ENCODE peak calls at places on chromosome 13, in eight cellular contexts. V is LHCN-M2; H is fibroblast of the aortic adventitia; N is mesothelial cell of epicardium; W is right cardiac atrium; B is aorta; E is stimulated activated CD8-positive, alpha-beta memory T cell treated with anti-CD3 and anti-CD28 coated beads, Interleukin-4, amount 100 ng/mL, for 1 hour; I is endothelial cell. Q is an unnamed sample.

GRCh38 chr13:43848250-43848649 is 31.3 kb downstream of the CCDC122 start:
- DNase-seq in E (no peak), W (no peak), B (no peak), H (peak; percentile 96), V (peak; percentile 79), I (no peak), N (no peak), Q (no peak)

GRCh38 chr13:29436721-29437250 is 158.7 kb downstream of the SLC7A1 start:
- DNase-seq in B (no peak), H (no peak), N (no peak), E (no peak), I (no peak), W (no peak), V (peak; percentile 29), Q (no peak)

GRCh38 chr13:34162545-34162936 is 344.6 kb downstream of the RFC3 start:
- DNase-seq in N (no peak), B (no peak), E (no peak), W (no peak), V (no peak), I (no peak), H (peak; percentile 67), Q (no peak)

GRCh38 chr13:70016116-70016515 is 91.5 kb upstream of the ATXN8OS start:
- DNase-seq in N (no peak), H (no peak), E (no peak), I (no peak), B (no peak), V (no peak), W (no peak), Q (no peak)

GRCh38 chr13:32850311-32851052 is 165.7 kb upstream of the KL start:
- DNase-seq in V (no peak), N (no peak), W (no peak), B (no peak), I (no peak), H (no peak), E (no peak), Q (no peak)

GRCh38 chr13:85864963-85865530 is 65.8 kb upstream of the SLITRK6 start:
- DNase-seq in V (no peak), I (peak; percentile 54), W (no peak), E (no peak), H (no peak), N (no peak), B (no peak), Q (no peak)

GRCh38 chr13:106480511-106480910 is 55.0 kb downstream of the EFNB2 start:
- DNase-seq in I (no peak), H (peak; percentile 59), W (no peak), B (no peak), N (no peak), V (no peak), E (no peak), Q (no peak)

GRCh38 chr13:48233097-48233885 is at the start of gene ITM2B:
- DNase-seq in W (peak; percentile 84), E (peak; percentile 50), H (peak; percentile 66), V (peak; percentile 56), I (peak; percentile 72), N (peak; percentile 72), B (peak; percentile 88), Q (peak; percentile 56)

GRCh38 chr13:27966641-27967202 is 2.4 kb downstream of the CDX2 start:
- DNase-seq in B (no peak), I (no peak), V (no peak), W (no peak), E (no peak), H (no peak), N (no peak), Q (no peak)

GRCh38 chr13:42836930-42837329 is 55.5 kb downstream of the FAM216B start:
- DNase-seq in E (no peak), H (peak; percentile 70), W (no peak), V (peak; percentile 63), N (no peak), B (no peak), I (no peak), Q (no peak)

GRCh38 chr13:56189439-56189838 is 951.3 kb upstream of the PRR20A start:
- DNase-seq in N (no peak), I (no peak), W (no peak), H (no peak), V (no peak), E (no peak), B (no peak), Q (no peak)

GRCh38 chr13:114155923-114156883 is 22.9 kb upstream of the CFAP97D2 start:
- DNase-seq in H (no peak), N (no peak), I (no peak), E (no peak), V (no peak), W (no peak), B (no peak), Q (no peak)

GRCh38 chr13:41268764-41269163 is 5.4 kb upstream of the MTRF1 start:
- DNase-seq in E (no peak), N (no peak), W (no peak), B (no peak), H (no peak), I (peak; percentile 16), V (peak; percentile 69), Q (no peak)

GRCh38 chr13:47114030-47114429 is 217.2 kb upstream of the HTR2A start:
- DNase-seq in E (no peak), N (no peak), W (no peak), I (no peak), B (no peak), H (peak; percentile 76), V (peak; percentile 81), Q (no peak)

GRCh38 chr13:101429733-101430132 is 13.4 kb upstream of the NALCN start:
- DNase-seq in H (no peak), W (no peak), E (no peak), V (no peak), I (no peak), N (no peak), B (no peak), Q (no peak)

Q was measured in T follicular helper cell.